ENCODE peak calls at places on chromosomes 6 and 20, in nine cellular contexts. One of them, this sample, is unnamed.

GRCh38 chr20:53077373-53078205 is 105.4 kb downstream of the TSHZ2 start:
- DNase-seq in HepG2: peak
- DNase-seq in gastrocnemius medialis: no peak
- DNase-seq in CD8-positive, alpha-beta memory T cell: no peak
- DNase-seq in suprapubic skin: no peak
- DNase-seq in right lobe of liver: peak
- DNase-seq in GM23338: no peak
- DNase-seq in osteoblast: no peak
- DNase-seq in cardiac muscle cell: peak
- DNase-seq in this sample: no peak

GRCh38 chr20:33838035-33838864 is 27.1 kb downstream of the CHMP4B start:
- DNase-seq in osteoblast: no peak
- DNase-seq in right lobe of liver: peak
- DNase-seq in suprapubic skin: no peak
- DNase-seq in gastrocnemius medialis: no peak
- DNase-seq in GM23338: no peak
- DNase-seq in cardiac muscle cell: no peak
- DNase-seq in CD8-positive, alpha-beta memory T cell: no peak
- DNase-seq in HepG2: no peak
- DNase-seq in this sample: no peak

GRCh38 chr20:62303327-62304226 is 780 bp downstream of the ADRM1 start:
- DNase-seq in right lobe of liver: peak
- DNase-seq in gastrocnemius medialis: no peak
- DNase-seq in CD8-positive, alpha-beta memory T cell: peak
- DNase-seq in cardiac muscle cell: no peak
- DNase-seq in suprapubic skin: no peak
- DNase-seq in GM23338: no peak
- DNase-seq in osteoblast: peak
- DNase-seq in HepG2: peak
- DNase-seq in this sample: no peak

GRCh38 chr6:149471801-149472200 is 13.0 kb downstream of the ZC3H12D start:
- DNase-seq in right lobe of liver: no peak
- DNase-seq in HepG2: no peak
- DNase-seq in cardiac muscle cell: no peak
- DNase-seq in gastrocnemius medialis: no peak
- DNase-seq in CD8-positive, alpha-beta memory T cell: no peak
- DNase-seq in GM23338: no peak
- DNase-seq in suprapubic skin: no peak
- DNase-seq in osteoblast: no peak
- DNase-seq in this sample: no peak

GRCh38 chr20:58759947-58760346 is 67.3 kb downstream of the NPEPL1 start:
- DNase-seq in right lobe of liver: no peak
- DNase-seq in osteoblast: no peak
- DNase-seq in gastrocnemius medialis: no peak
- DNase-seq in cardiac muscle cell: no peak
- DNase-seq in HepG2: no peak
- DNase-seq in CD8-positive, alpha-beta memory T cell: no peak
- DNase-seq in suprapubic skin: no peak
- DNase-seq in GM23338: no peak
- DNase-seq in this sample: peak

GRCh38 chr6:24583463-24584389 is 62.3 kb downstream of the KIAA0319 start:
- DNase-seq in osteoblast: no peak
- DNase-seq in cardiac muscle cell: peak
- DNase-seq in suprapubic skin: no peak
- DNase-seq in CD8-positive, alpha-beta memory T cell: peak
- DNase-seq in HepG2: peak
- DNase-seq in right lobe of liver: peak
- DNase-seq in GM23338: peak
- DNase-seq in gastrocnemius medialis: peak
- DNase-seq in this sample: no peak

GRCh38 chr6:75735491-75736186 is 13.4 kb upstream of the MYO6 start:
- DNase-seq in right lobe of liver: no peak
- DNase-seq in HepG2: peak
- DNase-seq in GM23338: no peak
- DNase-seq in osteoblast: peak
- DNase-seq in gastrocnemius medialis: no peak
- DNase-seq in suprapubic skin: no peak
- DNase-seq in cardiac muscle cell: peak
- DNase-seq in CD8-positive, alpha-beta memory T cell: no peak
- DNase-seq in this sample: no peak

GRCh38 chr6:56706981-56707726 is 64.5 kb upstream of the DST start:
- DNase-seq in gastrocnemius medialis: no peak
- DNase-seq in osteoblast: no peak
- DNase-seq in HepG2: no peak
- DNase-seq in CD8-positive, alpha-beta memory T cell: no peak
- DNase-seq in GM23338: no peak
- DNase-seq in cardiac muscle cell: no peak
- DNase-seq in suprapubic skin: no peak
- DNase-seq in right lobe of liver: no peak
- DNase-seq in this sample: no peak

GRCh38 chr6:83215131-83216047 is 22.2 kb downstream of the RWDD2A start:
- DNase-seq in cardiac muscle cell: peak
- DNase-seq in gastrocnemius medialis: peak
- DNase-seq in right lobe of liver: peak
- DNase-seq in HepG2: peak
- DNase-seq in CD8-positive, alpha-beta memory T cell: peak
- DNase-seq in osteoblast: peak
- DNase-seq in suprapubic skin: no peak
- DNase-seq in GM23338: peak
- DNase-seq in this sample: peak

GRCh38 chr20:46202758-46203509 is 84.8 kb downstream of the CD40 start:
- DNase-seq in GM23338: no peak
- DNase-seq in gastrocnemius medialis: no peak
- DNase-seq in cardiac muscle cell: peak
- DNase-seq in right lobe of liver: no peak
- DNase-seq in CD8-positive, alpha-beta memory T cell: no peak
- DNase-seq in suprapubic skin: no peak
- DNase-seq in osteoblast: no peak
- DNase-seq in HepG2: no peak
- DNase-seq in this sample: no peak

GRCh38 chr20:25672659-25673058 is 24.0 kb downstream of the ZNF337 start:
- DNase-seq in gastrocnemius medialis: no peak
- DNase-seq in right lobe of liver: no peak
- DNase-seq in CD8-positive, alpha-beta memory T cell: no peak
- DNase-seq in suprapubic skin: no peak
- DNase-seq in GM23338: no peak
- DNase-seq in HepG2: no peak
- DNase-seq in cardiac muscle cell: no peak
- DNase-seq in osteoblast: no peak
- DNase-seq in this sample: no peak

GRCh38 chr20:59836768-59837167 is 96.7 kb downstream of the SYCP2 start:
- DNase-seq in CD8-positive, alpha-beta memory T cell: no peak
- DNase-seq in GM23338: peak
- DNase-seq in suprapubic skin: no peak
- DNase-seq in osteoblast: no peak
- DNase-seq in right lobe of liver: no peak
- DNase-seq in cardiac muscle cell: no peak
- DNase-seq in gastrocnemius medialis: no peak
- DNase-seq in HepG2: no peak
- DNase-seq in this sample: no peak

DNA sequence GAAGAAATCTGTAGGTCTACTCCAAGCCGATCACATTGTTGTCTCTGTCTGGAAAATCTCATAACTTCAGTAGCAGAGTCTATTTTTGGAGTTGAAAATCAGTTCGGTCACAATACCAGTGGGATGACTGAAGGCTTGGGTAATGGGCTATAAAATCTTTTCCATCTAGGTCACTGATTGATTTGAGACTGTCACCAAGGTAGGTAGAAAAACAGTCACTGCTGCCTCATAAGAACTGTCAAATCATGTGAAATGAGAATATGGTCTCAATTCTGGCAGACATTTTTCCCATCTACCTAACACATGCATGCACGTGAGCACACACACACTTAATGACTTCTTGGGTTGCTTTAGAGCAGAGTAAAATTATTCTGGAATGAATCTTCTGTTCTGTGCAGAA is 1162.8 kb upstream of the CITED2 start:
- DNase-seq in cardiac muscle cell: no peak
- DNase-seq in gastrocnemius medialis: no peak
- DNase-seq in CD8-positive, alpha-beta memory T cell: no peak
- DNase-seq in GM23338: no peak
- DNase-seq in osteoblast: no peak
- DNase-seq in suprapubic skin: no peak
- DNase-seq in right lobe of liver: no peak
- DNase-seq in HepG2: no peak
- DNase-seq in this sample: no peak
- H3K27ac ChIP-seq in cardiac muscle cell: peak
- H3K27ac ChIP-seq in gastrocnemius medialis: peak
- H3K27ac ChIP-seq in CD8-positive, alpha-beta memory T cell: no peak
- H3K27ac ChIP-seq in GM23338: peak
- H3K27ac ChIP-seq in osteoblast: peak
- H3K27ac ChIP-seq in suprapubic skin: peak
- H3K27ac ChIP-seq in right lobe of liver: peak
- H3K27ac ChIP-seq in HepG2: no peak
- H3K27ac ChIP-seq in this sample: peak

DNA sequence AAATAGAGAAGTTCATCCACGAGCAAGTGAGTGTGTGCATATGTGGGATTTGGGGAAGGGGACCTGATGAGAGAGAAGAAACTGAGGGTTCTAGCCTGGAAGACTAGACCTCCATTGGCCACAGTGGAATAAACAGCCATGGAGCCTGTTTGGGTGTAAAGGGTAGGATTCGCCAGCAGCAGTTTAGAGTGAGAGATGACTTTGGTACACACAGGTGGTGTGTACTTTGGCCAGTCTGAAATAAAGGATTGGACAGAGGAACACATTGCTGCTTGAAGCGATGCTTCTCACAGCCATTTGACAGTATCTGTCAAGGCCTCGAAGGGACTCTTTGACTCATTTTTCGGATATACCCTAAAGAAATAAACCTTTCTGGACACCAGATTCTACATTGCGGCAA is 29.2 kb downstream of the PLEKHG1 start:
- DNase-seq in osteoblast: no peak
- DNase-seq in GM23338: no peak
- DNase-seq in cardiac muscle cell: no peak
- DNase-seq in right lobe of liver: peak
- DNase-seq in suprapubic skin: no peak
- DNase-seq in CD8-positive, alpha-beta memory T cell: no peak
- DNase-seq in HepG2: peak
- DNase-seq in gastrocnemius medialis: no peak
- DNase-seq in this sample: no peak
- H3K27ac ChIP-seq in osteoblast: no peak
- H3K27ac ChIP-seq in GM23338: no peak
- H3K27ac ChIP-seq in cardiac muscle cell: no peak
- H3K27ac ChIP-seq in right lobe of liver: peak
- H3K27ac ChIP-seq in suprapubic skin: no peak
- H3K27ac ChIP-seq in CD8-positive, alpha-beta memory T cell: no peak
- H3K27ac ChIP-seq in HepG2: peak
- H3K27ac ChIP-seq in gastrocnemius medialis: no peak
- H3K27ac ChIP-seq in this sample: no peak

GRCh38 chr6:157514659-157515496 is 133.9 kb downstream of the ZDHHC14 start:
- DNase-seq in GM23338: no peak
- DNase-seq in suprapubic skin: no peak
- DNase-seq in gastrocnemius medialis: peak
- DNase-seq in osteoblast: peak
- DNase-seq in HepG2: peak
- DNase-seq in right lobe of liver: no peak
- DNase-seq in CD8-positive, alpha-beta memory T cell: no peak
- DNase-seq in cardiac muscle cell: peak
- DNase-seq in this sample: no peak

GRCh38 chr6:157513619-157514485 is 132.9 kb downstream of the ZDHHC14 start:
- DNase-seq in gastrocnemius medialis: no peak
- DNase-seq in HepG2: no peak
- DNase-seq in GM23338: no peak
- DNase-seq in cardiac muscle cell: no peak
- DNase-seq in right lobe of liver: no peak
- DNase-seq in suprapubic skin: no peak
- DNase-seq in CD8-positive, alpha-beta memory T cell: no peak
- DNase-seq in osteoblast: no peak
- DNase-seq in this sample: no peak

GRCh38 chr6:157512081-157512682 is 131.2 kb downstream of the ZDHHC14 start:
- DNase-seq in CD8-positive, alpha-beta memory T cell: no peak
- DNase-seq in right lobe of liver: no peak
- DNase-seq in gastrocnemius medialis: no peak
- DNase-seq in osteoblast: no peak
- DNase-seq in GM23338: no peak
- DNase-seq in HepG2: no peak
- DNase-seq in cardiac muscle cell: no peak
- DNase-seq in suprapubic skin: no peak
- DNase-seq in this sample: no peak

GRCh38 chr6:157510329-157511188 is 129.6 kb downstream of the ZDHHC14 start:
- DNase-seq in osteoblast: no peak
- DNase-seq in suprapubic skin: no peak
- DNase-seq in gastrocnemius medialis: no peak
- DNase-seq in right lobe of liver: no peak
- DNase-seq in cardiac muscle cell: no peak
- DNase-seq in GM23338: peak
- DNase-seq in CD8-positive, alpha-beta memory T cell: no peak
- DNase-seq in HepG2: no peak
- DNase-seq in this sample: no peak

DNA sequence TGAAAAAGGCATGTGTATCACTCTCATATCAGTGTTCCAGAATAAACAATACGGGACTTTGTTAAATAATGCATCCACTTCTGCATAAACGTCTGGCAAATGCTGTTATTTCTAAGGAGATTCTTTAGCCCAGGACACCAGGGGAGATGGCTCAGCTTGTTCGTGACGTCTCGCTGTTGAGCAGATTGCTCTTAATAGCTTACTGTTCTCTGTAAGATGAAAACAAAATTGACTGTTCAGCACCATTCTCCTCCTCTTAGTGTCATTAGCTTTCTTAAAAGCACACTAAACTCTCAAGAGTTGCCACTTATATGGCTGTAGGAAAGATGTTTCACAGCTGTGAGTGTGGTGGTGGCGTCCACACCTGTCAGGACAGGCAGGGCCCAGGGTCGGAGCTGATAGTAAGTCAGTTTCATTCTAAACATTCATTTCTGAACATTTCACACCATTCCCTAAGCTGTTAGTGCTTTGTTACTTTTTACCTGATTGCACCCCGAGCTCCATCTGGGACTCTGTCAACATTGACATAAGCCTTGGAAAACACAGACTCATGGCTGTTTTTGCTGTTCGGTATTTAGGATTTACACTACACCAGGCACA is 132.1 kb downstream of the ZDHHC14 start:
- DNase-seq in cardiac muscle cell: no peak
- DNase-seq in osteoblast: no peak
- DNase-seq in right lobe of liver: no peak
- DNase-seq in suprapubic skin: no peak
- DNase-seq in GM23338: no peak
- DNase-seq in HepG2: peak
- DNase-seq in CD8-positive, alpha-beta memory T cell: no peak
- DNase-seq in gastrocnemius medialis: no peak
- DNase-seq in this sample: no peak
- H3K27ac ChIP-seq in cardiac muscle cell: no peak
- H3K27ac ChIP-seq in osteoblast: no peak
- H3K27ac ChIP-seq in right lobe of liver: peak
- H3K27ac ChIP-seq in suprapubic skin: no peak
- H3K27ac ChIP-seq in GM23338: no peak
- H3K27ac ChIP-seq in HepG2: peak
- H3K27ac ChIP-seq in CD8-positive, alpha-beta memory T cell: no peak
- H3K27ac ChIP-seq in gastrocnemius medialis: no peak
- H3K27ac ChIP-seq in this sample: no peak

DNA sequence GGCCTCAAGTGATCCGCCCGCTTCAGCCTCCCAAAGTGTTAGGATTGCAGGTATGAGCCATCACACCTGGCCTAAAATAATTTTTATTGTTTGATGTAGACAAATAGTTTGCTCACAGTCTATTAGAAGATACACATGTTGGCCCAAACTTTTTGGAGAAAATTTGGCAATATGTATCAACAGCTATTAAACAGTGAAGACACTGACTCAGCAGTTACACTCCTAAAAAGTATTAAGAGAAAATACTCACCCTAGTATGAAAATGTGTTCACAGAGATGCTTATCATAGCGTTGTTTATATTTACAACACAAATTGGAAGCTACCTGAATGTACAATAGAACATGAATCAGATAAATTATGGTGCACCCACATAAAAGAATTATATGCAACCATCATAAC is 173.1 kb downstream of the WDR27 start:
- DNase-seq in CD8-positive, alpha-beta memory T cell: no peak
- DNase-seq in cardiac muscle cell: no peak
- DNase-seq in HepG2: no peak
- DNase-seq in gastrocnemius medialis: no peak
- DNase-seq in suprapubic skin: no peak
- DNase-seq in GM23338: no peak
- DNase-seq in right lobe of liver: no peak
- DNase-seq in osteoblast: no peak
- DNase-seq in this sample: no peak
- H3K27ac ChIP-seq in CD8-positive, alpha-beta memory T cell: no peak
- H3K27ac ChIP-seq in cardiac muscle cell: no peak
- H3K27ac ChIP-seq in HepG2: no peak
- H3K27ac ChIP-seq in gastrocnemius medialis: no peak
- H3K27ac ChIP-seq in suprapubic skin: peak
- H3K27ac ChIP-seq in GM23338: no peak
- H3K27ac ChIP-seq in right lobe of liver: no peak
- H3K27ac ChIP-seq in osteoblast: no peak
- H3K27ac ChIP-seq in this sample: no peak